ENCODE peak calls at places on chromosomes 11 and 22, in nine cellular contexts. One of them, this sample, is unnamed.

GRCh38 chr22:38414009-38414395 is 41.0 kb downstream of the KCNJ4 start:
- DNase-seq in HCT116: no peak
- DNase-seq in A549: no peak
- DNase-seq in HepG2: no peak
- DNase-seq in SK-N-SH: no peak
- DNase-seq in H1: no peak
- DNase-seq in endothelial cell of umbilical vein: no peak
- DNase-seq in GM12878: no peak
- DNase-seq in K562: no peak
- DNase-seq in this sample: no peak

GRCh38 chr11:92383430-92383829 is 158.8 kb downstream of the FAT3 start:
- DNase-seq in HCT116: no peak
- DNase-seq in A549: peak; percentile 31
- DNase-seq in HepG2: no peak
- DNase-seq in SK-N-SH: no peak
- DNase-seq in H1: no peak
- DNase-seq in endothelial cell of umbilical vein: no peak
- DNase-seq in GM12878: no peak
- DNase-seq in K562: no peak
- DNase-seq in this sample: no peak

GRCh38 chr11:96055706-96056387 is 131.9 kb upstream of the MTMR2 start:
- DNase-seq in HCT116: no peak
- DNase-seq in A549: no peak
- DNase-seq in HepG2: peak; percentile 7
- DNase-seq in SK-N-SH: no peak
- DNase-seq in H1: no peak
- DNase-seq in endothelial cell of umbilical vein: no peak
- DNase-seq in GM12878: no peak
- DNase-seq in K562: no peak
- DNase-seq in this sample: no peak

GRCh38 chr22:47006869-47007268 is 244.4 kb downstream of the TBC1D22A start:
- DNase-seq in HCT116: no peak
- DNase-seq in A549: no peak
- DNase-seq in HepG2: no peak
- DNase-seq in SK-N-SH: no peak
- DNase-seq in H1: no peak
- DNase-seq in endothelial cell of umbilical vein: no peak
- DNase-seq in GM12878: no peak
- DNase-seq in K562: no peak
- DNase-seq in this sample: no peak

GRCh38 chr11:31412946-31413345 is 43.3 kb downstream of the DNAJC24 start:
- DNase-seq in HCT116: no peak
- DNase-seq in A549: no peak
- DNase-seq in HepG2: no peak
- DNase-seq in SK-N-SH: no peak
- DNase-seq in H1: no peak
- DNase-seq in endothelial cell of umbilical vein: no peak
- DNase-seq in GM12878: no peak
- DNase-seq in K562: no peak
- DNase-seq in this sample: no peak

GRCh38 chr11:73239571-73240189 is 21.6 kb downstream of the P2RY2 start:
- DNase-seq in HCT116: no peak
- DNase-seq in A549: no peak
- DNase-seq in HepG2: no peak
- DNase-seq in SK-N-SH: no peak
- DNase-seq in H1: no peak
- DNase-seq in endothelial cell of umbilical vein: no peak
- DNase-seq in GM12878: no peak
- DNase-seq in K562: no peak
- DNase-seq in this sample: no peak

GRCh38 chr22:22687638-22688500 is 43.5 kb downstream of the GGTLC2 start:
- DNase-seq in HCT116: no peak
- DNase-seq in A549: peak; percentile 52
- DNase-seq in HepG2: peak; percentile 43
- DNase-seq in SK-N-SH: peak; percentile 60
- DNase-seq in H1: no peak
- DNase-seq in endothelial cell of umbilical vein: peak; percentile 67
- DNase-seq in GM12878: no peak
- DNase-seq in K562: peak; percentile 92
- DNase-seq in this sample: peak; percentile 62

GRCh38 chr22:16774911-16775529 is 50.2 kb downstream of the XKR3 start:
- DNase-seq in HCT116: no peak
- DNase-seq in A549: no peak
- DNase-seq in HepG2: no peak
- DNase-seq in SK-N-SH: no peak
- DNase-seq in H1: no peak
- DNase-seq in endothelial cell of umbilical vein: no peak
- DNase-seq in GM12878: no peak
- DNase-seq in K562: no peak
- DNase-seq in this sample: peak; percentile 59

GRCh38 chr11:65427691-65428577 is 5.3 kb downstream of the NEAT1 start:
- DNase-seq in HCT116: peak; percentile 39
- DNase-seq in A549: peak; percentile 82
- DNase-seq in HepG2: no peak
- DNase-seq in SK-N-SH: no peak
- DNase-seq in H1: no peak
- DNase-seq in endothelial cell of umbilical vein: peak; percentile 70
- DNase-seq in GM12878: no peak
- DNase-seq in K562: no peak
- DNase-seq in this sample: peak; percentile 37

GRCh38 chr22:29605236-29605850 is 1.9 kb downstream of the NF2 start:
- DNase-seq in HCT116: no peak
- DNase-seq in A549: no peak
- DNase-seq in HepG2: no peak
- DNase-seq in SK-N-SH: no peak
- DNase-seq in H1: no peak
- DNase-seq in endothelial cell of umbilical vein: no peak
- DNase-seq in GM12878: no peak
- DNase-seq in K562: no peak
- DNase-seq in this sample: no peak

GRCh38 chr11:131666617-131667016 is 296.2 kb downstream of the NTM start:
- DNase-seq in HCT116: no peak
- DNase-seq in A549: no peak
- DNase-seq in HepG2: no peak
- DNase-seq in SK-N-SH: no peak
- DNase-seq in H1: no peak
- DNase-seq in endothelial cell of umbilical vein: no peak
- DNase-seq in GM12878: no peak
- DNase-seq in K562: no peak
- DNase-seq in this sample: no peak

GRCh38 chr11:132858203-132858602 is 674.1 kb downstream of the OPCML start:
- DNase-seq in HCT116: no peak
- DNase-seq in A549: peak; percentile 18
- DNase-seq in HepG2: no peak
- DNase-seq in SK-N-SH: no peak
- DNase-seq in H1: peak; percentile 64
- DNase-seq in endothelial cell of umbilical vein: no peak
- DNase-seq in GM12878: no peak
- DNase-seq in K562: no peak
- DNase-seq in this sample: peak; percentile 49

GRCh38 chr11:45926536-45927331 is 4.3 kb downstream of the LARGE2 start:
- DNase-seq in HCT116: no peak
- DNase-seq in A549: no peak
- DNase-seq in HepG2: no peak
- DNase-seq in SK-N-SH: no peak
- DNase-seq in H1: no peak
- DNase-seq in endothelial cell of umbilical vein: no peak
- DNase-seq in GM12878: no peak
- DNase-seq in K562: no peak
- DNase-seq in this sample: no peak
- H3K4me3 ChIP-seq in HCT116: no peak overlapping the region
- H3K4me3 ChIP-seq in A549: no peak overlapping the region
- H3K4me3 ChIP-seq in HepG2: no peak overlapping the region
- H3K4me3 ChIP-seq in SK-N-SH: no peak overlapping the region
- H3K4me3 ChIP-seq in H1: no peak overlapping the region
- H3K4me3 ChIP-seq in endothelial cell of umbilical vein: no peak overlapping the region
- H3K4me3 ChIP-seq in GM12878: no peak overlapping the region
- H3K4me3 ChIP-seq in K562: no peak overlapping the region
- H3K4me3 ChIP-seq in this sample: no peak overlapping the region

GRCh38 chr22:26968873-26969272 is 311.5 kb downstream of the MIAT start:
- DNase-seq in HCT116: no peak
- DNase-seq in A549: no peak
- DNase-seq in HepG2: no peak
- DNase-seq in SK-N-SH: no peak
- DNase-seq in H1: no peak
- DNase-seq in endothelial cell of umbilical vein: no peak
- DNase-seq in GM12878: no peak
- DNase-seq in K562: no peak
- DNase-seq in this sample: no peak

GRCh38 chr22:26967282-26967681 is 309.9 kb downstream of the MIAT start:
- DNase-seq in HCT116: no peak
- DNase-seq in A549: no peak
- DNase-seq in HepG2: no peak
- DNase-seq in SK-N-SH: no peak
- DNase-seq in H1: no peak
- DNase-seq in endothelial cell of umbilical vein: no peak
- DNase-seq in GM12878: no peak
- DNase-seq in K562: no peak
- DNase-seq in this sample: no peak

DNA sequence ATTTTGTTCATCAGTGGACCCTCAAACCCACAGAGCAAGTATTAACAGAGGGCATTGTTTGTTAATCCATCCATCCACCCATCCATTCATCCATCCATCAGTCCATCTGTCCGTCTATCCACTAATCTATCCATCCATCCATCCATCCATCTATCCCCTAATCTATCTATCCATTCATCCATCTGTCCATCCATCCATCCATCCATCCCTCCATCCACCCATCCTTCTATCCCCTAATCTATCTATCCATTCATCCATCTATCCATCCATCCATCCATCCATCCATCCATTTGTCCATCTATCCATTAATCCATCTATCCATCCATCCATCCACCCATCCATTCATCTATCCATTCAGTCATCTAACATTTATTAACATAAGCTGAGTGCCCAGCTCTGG is 307.3 kb downstream of the MIAT start:
- DNase-seq in HCT116: no peak
- DNase-seq in A549: no peak
- DNase-seq in HepG2: no peak
- DNase-seq in SK-N-SH: no peak
- DNase-seq in H1: no peak
- DNase-seq in endothelial cell of umbilical vein: no peak
- DNase-seq in GM12878: no peak
- DNase-seq in K562: no peak
- DNase-seq in this sample: no peak
- TF ChIP-seq MAX in HCT116: no peak
- TF ChIP-seq MAX in A549: no peak
- TF ChIP-seq MAX in HepG2: no peak
- TF ChIP-seq MAX in SK-N-SH: no peak
- TF ChIP-seq MAX in H1: no peak
- TF ChIP-seq MAX in endothelial cell of umbilical vein: no peak
- TF ChIP-seq MAX in GM12878: no peak
- TF ChIP-seq MAX in K562: no peak
- TF ChIP-seq MAX in this sample: no peak

GRCh38 chr11:122025757-122026156 is 90.3 kb downstream of the BLID start:
- DNase-seq in HCT116: peak; percentile 77
- DNase-seq in A549: no peak
- DNase-seq in HepG2: no peak
- DNase-seq in SK-N-SH: no peak
- DNase-seq in H1: no peak
- DNase-seq in endothelial cell of umbilical vein: no peak
- DNase-seq in GM12878: no peak
- DNase-seq in K562: no peak
- DNase-seq in this sample: no peak

GRCh38 chr11:122024278-122024677 is 91.7 kb downstream of the BLID start:
- DNase-seq in HCT116: no peak
- DNase-seq in A549: no peak
- DNase-seq in HepG2: no peak
- DNase-seq in SK-N-SH: no peak
- DNase-seq in H1: no peak
- DNase-seq in endothelial cell of umbilical vein: no peak
- DNase-seq in GM12878: no peak
- DNase-seq in K562: no peak
- DNase-seq in this sample: no peak

GRCh38 chr11:122022646-122023045 is 93.4 kb downstream of the BLID start:
- DNase-seq in HCT116: no peak
- DNase-seq in A549: no peak
- DNase-seq in HepG2: no peak
- DNase-seq in SK-N-SH: no peak
- DNase-seq in H1: no peak
- DNase-seq in endothelial cell of umbilical vein: no peak
- DNase-seq in GM12878: no peak
- DNase-seq in K562: no peak
- DNase-seq in this sample: no peak

GRCh38 chr11:122020902-122021301 is 95.1 kb downstream of the BLID start:
- DNase-seq in HCT116: no peak
- DNase-seq in A549: peak; percentile 4
- DNase-seq in HepG2: no peak
- DNase-seq in SK-N-SH: peak; percentile 8
- DNase-seq in H1: no peak
- DNase-seq in endothelial cell of umbilical vein: peak; percentile 46
- DNase-seq in GM12878: no peak
- DNase-seq in K562: no peak
- DNase-seq in this sample: no peak

GRCh38 chr11:122023614-122024250 is 92.3 kb downstream of the BLID start:
- DNase-seq in HCT116: no peak
- DNase-seq in A549: no peak
- DNase-seq in HepG2: no peak
- DNase-seq in SK-N-SH: no peak
- DNase-seq in H1: no peak
- DNase-seq in endothelial cell of umbilical vein: peak; percentile 10
- DNase-seq in GM12878: no peak
- DNase-seq in K562: no peak
- DNase-seq in this sample: no peak
- TF ChIP-seq CTCF in HCT116: no peak
- TF ChIP-seq CTCF in A549: peak; percentile 12
- TF ChIP-seq CTCF in HepG2: no peak
- TF ChIP-seq CTCF in SK-N-SH: no peak
- TF ChIP-seq CTCF in H1: no peak
- TF ChIP-seq CTCF in endothelial cell of umbilical vein: no peak
- TF ChIP-seq CTCF in GM12878: no peak
- TF ChIP-seq CTCF in K562: no peak
- TF ChIP-seq CTCF in this sample: no peak

GRCh38 chr11:122175316-122175715 is 59.3 kb upstream of the BLID start:
- DNase-seq in HCT116: no peak
- DNase-seq in A549: no peak
- DNase-seq in HepG2: no peak
- DNase-seq in SK-N-SH: no peak
- DNase-seq in H1: no peak
- DNase-seq in endothelial cell of umbilical vein: peak; percentile 23
- DNase-seq in GM12878: no peak
- DNase-seq in K562: no peak
- DNase-seq in this sample: no peak

GRCh38 chr11:122177238-122177637 is 61.2 kb upstream of the BLID start:
- DNase-seq in HCT116: no peak
- DNase-seq in A549: no peak
- DNase-seq in HepG2: no peak
- DNase-seq in SK-N-SH: no peak
- DNase-seq in H1: no peak
- DNase-seq in endothelial cell of umbilical vein: no peak
- DNase-seq in GM12878: no peak
- DNase-seq in K562: no peak
- DNase-seq in this sample: no peak

GRCh38 chr11:122178795-122179194 is 62.8 kb upstream of the BLID start:
- DNase-seq in HCT116: no peak
- DNase-seq in A549: no peak
- DNase-seq in HepG2: no peak
- DNase-seq in SK-N-SH: no peak
- DNase-seq in H1: no peak
- DNase-seq in endothelial cell of umbilical vein: peak; percentile 64
- DNase-seq in GM12878: no peak
- DNase-seq in K562: no peak
- DNase-seq in this sample: no peak

GRCh38 chr11:122173587-122173986 is 57.6 kb upstream of the BLID start:
- DNase-seq in HCT116: no peak
- DNase-seq in A549: no peak
- DNase-seq in HepG2: no peak
- DNase-seq in SK-N-SH: no peak
- DNase-seq in H1: no peak
- DNase-seq in endothelial cell of umbilical vein: no peak
- DNase-seq in GM12878: no peak
- DNase-seq in K562: no peak
- DNase-seq in this sample: no peak

GRCh38 chr11:122176651-122177050 is 60.6 kb upstream of the BLID start:
- DNase-seq in HCT116: no peak
- DNase-seq in A549: no peak
- DNase-seq in HepG2: no peak
- DNase-seq in SK-N-SH: no peak
- DNase-seq in H1: no peak
- DNase-seq in endothelial cell of umbilical vein: no peak
- DNase-seq in GM12878: no peak
- DNase-seq in K562: no peak
- DNase-seq in this sample: no peak
- H3K4me3 ChIP-seq in HCT116: no peak overlapping the region
- H3K4me3 ChIP-seq in A549: no peak overlapping the region
- H3K4me3 ChIP-seq in HepG2: no peak overlapping the region
- H3K4me3 ChIP-seq in SK-N-SH: peak overlapping the region; percentile 6
- H3K4me3 ChIP-seq in H1: no peak overlapping the region
- H3K4me3 ChIP-seq in endothelial cell of umbilical vein: peak overlapping the region; percentile 99
- H3K4me3 ChIP-seq in GM12878: no peak overlapping the region
- H3K4me3 ChIP-seq in K562: no peak overlapping the region
- H3K4me3 ChIP-seq in this sample: no peak overlapping the region

This sample was measured in NB4.